ENCODE peak calls at places on chromosomes 11 and 22, in ten cellular contexts. One of them, this sample, is unnamed. For H3K27me3, the result is how much of the 10 kb centered on the place peaks cover.

GRCh38 chr11:33371049-33371448 is 113.9 kb downstream of the HIPK3 start:
- DNase-seq in IMR-90: no peak
- DNase-seq in brain microvascular endothelial cell: no peak
- DNase-seq in GM23338: no peak
- DNase-seq in HCT116: no peak
- DNase-seq in psoas muscle: no peak
- DNase-seq in fibroblast of lung: no peak
- DNase-seq in keratinocyte: no peak
- DNase-seq in MM.1S: no peak
- DNase-seq in esophagus squamous epithelium: no peak
- DNase-seq in this sample: no peak

GRCh38 chr11:19187880-19188279 is 13.9 kb downstream of the CSRP3 start:
- DNase-seq in brain microvascular endothelial cell: no peak
- DNase-seq in fibroblast of lung: peak
- DNase-seq in GM23338: no peak
- DNase-seq in esophagus squamous epithelium: no peak
- DNase-seq in keratinocyte: no peak
- DNase-seq in IMR-90: no peak
- DNase-seq in MM.1S: no peak
- DNase-seq in psoas muscle: no peak
- DNase-seq in HCT116: no peak
- DNase-seq in this sample: no peak

GRCh38 chr11:65148657-65149056 is 14.3 kb upstream of the SYVN1 start:
- DNase-seq in HCT116: no peak
- DNase-seq in IMR-90: no peak
- DNase-seq in esophagus squamous epithelium: no peak
- DNase-seq in brain microvascular endothelial cell: no peak
- DNase-seq in MM.1S: no peak
- DNase-seq in GM23338: no peak
- DNase-seq in fibroblast of lung: no peak
- DNase-seq in psoas muscle: no peak
- DNase-seq in keratinocyte: no peak
- DNase-seq in this sample: no peak

GRCh38 chr11:72676874-72677341 is 2.7 kb upstream of the PDE2A start:
- DNase-seq in HCT116: no peak
- DNase-seq in GM23338: peak
- DNase-seq in MM.1S: peak
- DNase-seq in psoas muscle: peak
- DNase-seq in brain microvascular endothelial cell: peak
- DNase-seq in esophagus squamous epithelium: no peak
- DNase-seq in fibroblast of lung: peak
- DNase-seq in keratinocyte: no peak
- DNase-seq in IMR-90: peak
- DNase-seq in this sample: no peak

GRCh38 chr11:134224710-134225662 is 515 bp downstream of the VPS26B start:
- DNase-seq in fibroblast of lung: peak
- DNase-seq in esophagus squamous epithelium: no peak
- DNase-seq in HCT116: no peak
- DNase-seq in IMR-90: peak
- DNase-seq in MM.1S: peak
- DNase-seq in GM23338: peak
- DNase-seq in keratinocyte: no peak
- DNase-seq in brain microvascular endothelial cell: no peak
- DNase-seq in psoas muscle: peak
- DNase-seq in this sample: no peak

GRCh38 chr22:39039306-39040126 is 1.1 kb upstream of the APOBEC3F start:
- DNase-seq in fibroblast of lung: no peak
- DNase-seq in esophagus squamous epithelium: no peak
- DNase-seq in MM.1S: no peak
- DNase-seq in HCT116: no peak
- DNase-seq in brain microvascular endothelial cell: no peak
- DNase-seq in keratinocyte: no peak
- DNase-seq in IMR-90: no peak
- DNase-seq in psoas muscle: no peak
- DNase-seq in GM23338: no peak
- DNase-seq in this sample: no peak

GRCh38 chr11:23569547-23569946 is 709.3 kb upstream of the CCDC179 start:
- DNase-seq in GM23338: no peak
- DNase-seq in IMR-90: no peak
- DNase-seq in esophagus squamous epithelium: no peak
- DNase-seq in fibroblast of lung: no peak
- DNase-seq in brain microvascular endothelial cell: no peak
- DNase-seq in HCT116: no peak
- DNase-seq in MM.1S: peak
- DNase-seq in keratinocyte: no peak
- DNase-seq in psoas muscle: no peak
- DNase-seq in this sample: no peak

GRCh38 chr11:79184285-79184684 is 256.5 kb downstream of the TENM4 start:
- DNase-seq in esophagus squamous epithelium: no peak
- DNase-seq in psoas muscle: no peak
- DNase-seq in keratinocyte: no peak
- DNase-seq in fibroblast of lung: no peak
- DNase-seq in IMR-90: no peak
- DNase-seq in brain microvascular endothelial cell: no peak
- DNase-seq in GM23338: peak
- DNase-seq in MM.1S: no peak
- DNase-seq in HCT116: no peak
- DNase-seq in this sample: no peak

GRCh38 chr22:26585104-26585790 is 4.7 kb downstream of the TPST2 start:
- DNase-seq in GM23338: no peak
- DNase-seq in esophagus squamous epithelium: no peak
- DNase-seq in psoas muscle: peak
- DNase-seq in MM.1S: no peak
- DNase-seq in IMR-90: peak
- DNase-seq in HCT116: no peak
- DNase-seq in keratinocyte: peak
- DNase-seq in fibroblast of lung: peak
- DNase-seq in brain microvascular endothelial cell: peak
- DNase-seq in this sample: peak
- TF ChIP-seq CTCF in GM23338: peak
- TF ChIP-seq CTCF in esophagus squamous epithelium: no peak
- TF ChIP-seq CTCF in psoas muscle: no peak
- TF ChIP-seq CTCF in MM.1S: no peak
- TF ChIP-seq CTCF in IMR-90: no peak
- TF ChIP-seq CTCF in HCT116: no peak
- TF ChIP-seq CTCF in keratinocyte: no peak
- TF ChIP-seq CTCF in fibroblast of lung: no peak
- TF ChIP-seq CTCF in brain microvascular endothelial cell: peak
- TF ChIP-seq CTCF in this sample: peak

DNA sequence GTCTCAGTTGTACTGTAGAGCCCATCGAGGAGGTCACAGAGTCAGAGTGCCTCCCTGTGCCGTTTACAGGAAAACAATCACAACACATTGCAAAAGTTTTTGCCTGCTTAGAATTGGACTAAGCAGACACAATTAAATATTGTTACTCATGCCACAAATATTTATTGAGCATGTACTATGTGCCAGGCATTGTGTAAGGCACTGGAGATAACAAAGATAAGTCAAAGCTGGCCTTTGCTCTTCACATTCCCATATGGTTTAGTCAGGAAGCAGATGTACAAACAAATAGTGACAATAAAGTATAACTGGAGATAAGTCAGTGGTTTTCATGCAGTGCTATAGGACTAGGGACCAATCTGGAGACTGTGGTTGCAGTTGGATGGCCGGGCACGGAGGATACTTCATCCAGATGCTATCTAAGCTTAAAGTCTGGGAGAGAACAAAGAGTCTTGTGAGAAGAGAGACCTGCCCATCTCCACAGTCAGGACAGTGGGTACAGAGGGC is 550.7 kb downstream of the INSC start:
- DNase-seq in IMR-90: peak
- DNase-seq in esophagus squamous epithelium: no peak
- DNase-seq in GM23338: no peak
- DNase-seq in psoas muscle: no peak
- DNase-seq in MM.1S: no peak
- DNase-seq in HCT116: no peak
- DNase-seq in brain microvascular endothelial cell: peak
- DNase-seq in fibroblast of lung: peak
- DNase-seq in keratinocyte: no peak
- DNase-seq in this sample: no peak
- H3K27me3 ChIP-seq in IMR-90: under half
- H3K27me3 ChIP-seq in esophagus squamous epithelium: under half
- H3K27me3 ChIP-seq in GM23338: under half
- H3K27me3 ChIP-seq in psoas muscle: under half
- H3K27me3 ChIP-seq in MM.1S: under half
- H3K27me3 ChIP-seq in HCT116: under half
- H3K27me3 ChIP-seq in brain microvascular endothelial cell: under half
- H3K27me3 ChIP-seq in fibroblast of lung: under half
- H3K27me3 ChIP-seq in keratinocyte: under half
- H3K27me3 ChIP-seq in this sample: under half

GRCh38 chr11:111702623-111703022 is 63.6 kb downstream of the PPP2R1B start:
- DNase-seq in brain microvascular endothelial cell: no peak
- DNase-seq in IMR-90: no peak
- DNase-seq in psoas muscle: no peak
- DNase-seq in fibroblast of lung: no peak
- DNase-seq in keratinocyte: no peak
- DNase-seq in MM.1S: no peak
- DNase-seq in HCT116: no peak
- DNase-seq in esophagus squamous epithelium: no peak
- DNase-seq in GM23338: no peak
- DNase-seq in this sample: no peak

GRCh38 chr11:111700186-111700585 is 66.0 kb downstream of the PPP2R1B start:
- DNase-seq in fibroblast of lung: no peak
- DNase-seq in psoas muscle: no peak
- DNase-seq in MM.1S: no peak
- DNase-seq in GM23338: no peak
- DNase-seq in HCT116: no peak
- DNase-seq in IMR-90: no peak
- DNase-seq in brain microvascular endothelial cell: no peak
- DNase-seq in keratinocyte: no peak
- DNase-seq in esophagus squamous epithelium: no peak
- DNase-seq in this sample: no peak

GRCh38 chr11:111697910-111698309 is 68.3 kb downstream of the PPP2R1B start:
- DNase-seq in esophagus squamous epithelium: no peak
- DNase-seq in IMR-90: no peak
- DNase-seq in GM23338: no peak
- DNase-seq in HCT116: no peak
- DNase-seq in keratinocyte: no peak
- DNase-seq in MM.1S: no peak
- DNase-seq in psoas muscle: no peak
- DNase-seq in fibroblast of lung: no peak
- DNase-seq in brain microvascular endothelial cell: no peak
- DNase-seq in this sample: no peak

GRCh38 chr11:111698852-111699559 is 67.2 kb downstream of the PPP2R1B start:
- DNase-seq in HCT116: no peak
- DNase-seq in psoas muscle: no peak
- DNase-seq in brain microvascular endothelial cell: no peak
- DNase-seq in esophagus squamous epithelium: no peak
- DNase-seq in IMR-90: peak
- DNase-seq in fibroblast of lung: no peak
- DNase-seq in MM.1S: no peak
- DNase-seq in GM23338: no peak
- DNase-seq in keratinocyte: no peak
- DNase-seq in this sample: no peak

DNA sequence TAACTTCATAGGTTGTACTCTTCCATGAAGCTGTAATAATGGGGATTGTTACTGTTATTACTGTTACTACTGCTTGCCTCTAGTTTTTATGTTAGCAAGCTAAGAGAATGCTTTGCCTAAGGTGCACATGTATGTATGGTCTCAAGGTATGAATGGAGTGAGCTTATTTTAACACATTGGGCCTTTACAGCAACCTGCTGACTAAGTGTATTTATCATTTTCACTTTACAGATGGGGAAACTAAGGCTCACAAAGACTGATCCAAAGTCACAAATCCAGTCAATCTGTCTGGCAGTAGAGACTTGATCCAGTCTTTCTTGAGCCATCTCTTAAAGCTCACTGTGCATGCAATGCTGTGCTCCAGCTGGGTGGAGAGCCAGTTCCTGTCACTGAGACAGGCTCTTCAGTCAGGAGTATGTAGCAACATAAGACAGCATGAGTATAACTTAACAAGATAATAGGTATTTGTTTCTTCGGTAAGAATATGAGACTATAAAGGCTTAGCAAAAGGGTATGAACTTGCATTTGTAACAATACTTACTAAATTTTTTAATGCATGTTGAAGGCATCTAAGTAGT is 66.5 kb downstream of the PPP2R1B start:
- DNase-seq in psoas muscle: no peak
- DNase-seq in fibroblast of lung: no peak
- DNase-seq in brain microvascular endothelial cell: no peak
- DNase-seq in GM23338: no peak
- DNase-seq in HCT116: no peak
- DNase-seq in keratinocyte: no peak
- DNase-seq in esophagus squamous epithelium: no peak
- DNase-seq in IMR-90: no peak
- DNase-seq in MM.1S: no peak
- DNase-seq in this sample: no peak
- H3K4me3 ChIP-seq in psoas muscle: no peak
- H3K4me3 ChIP-seq in fibroblast of lung: no peak
- H3K4me3 ChIP-seq in brain microvascular endothelial cell: no peak
- H3K4me3 ChIP-seq in GM23338: no peak
- H3K4me3 ChIP-seq in HCT116: no peak
- H3K4me3 ChIP-seq in keratinocyte: no peak
- H3K4me3 ChIP-seq in esophagus squamous epithelium: no peak
- H3K4me3 ChIP-seq in IMR-90: no peak
- H3K4me3 ChIP-seq in MM.1S: no peak
- H3K4me3 ChIP-seq in this sample: no peak

GRCh38 chr11:66220566-66220935 is 47.9 kb upstream of the RAB1B start:
- DNase-seq in fibroblast of lung: no peak
- DNase-seq in MM.1S: no peak
- DNase-seq in brain microvascular endothelial cell: no peak
- DNase-seq in HCT116: no peak
- DNase-seq in keratinocyte: no peak
- DNase-seq in psoas muscle: no peak
- DNase-seq in esophagus squamous epithelium: no peak
- DNase-seq in GM23338: no peak
- DNase-seq in IMR-90: no peak
- DNase-seq in this sample: no peak

GRCh38 chr11:66221726-66222236 is 46.7 kb upstream of the RAB1B start:
- DNase-seq in psoas muscle: peak
- DNase-seq in MM.1S: no peak
- DNase-seq in IMR-90: peak
- DNase-seq in keratinocyte: no peak
- DNase-seq in brain microvascular endothelial cell: no peak
- DNase-seq in HCT116: no peak
- DNase-seq in esophagus squamous epithelium: no peak
- DNase-seq in fibroblast of lung: no peak
- DNase-seq in GM23338: no peak
- DNase-seq in this sample: no peak

GRCh38 chr11:66221012-66221411 is 47.4 kb upstream of the RAB1B start:
- DNase-seq in brain microvascular endothelial cell: no peak
- DNase-seq in MM.1S: no peak
- DNase-seq in esophagus squamous epithelium: no peak
- DNase-seq in psoas muscle: peak
- DNase-seq in fibroblast of lung: no peak
- DNase-seq in keratinocyte: no peak
- DNase-seq in HCT116: no peak
- DNase-seq in IMR-90: no peak
- DNase-seq in GM23338: no peak
- DNase-seq in this sample: no peak

GRCh38 chr11:66224226-66224850 is 44.1 kb upstream of the RAB1B start:
- DNase-seq in GM23338: no peak
- DNase-seq in MM.1S: no peak
- DNase-seq in keratinocyte: no peak
- DNase-seq in brain microvascular endothelial cell: no peak
- DNase-seq in psoas muscle: peak
- DNase-seq in fibroblast of lung: no peak
- DNase-seq in IMR-90: no peak
- DNase-seq in HCT116: no peak
- DNase-seq in esophagus squamous epithelium: no peak
- DNase-seq in this sample: no peak

DNA sequence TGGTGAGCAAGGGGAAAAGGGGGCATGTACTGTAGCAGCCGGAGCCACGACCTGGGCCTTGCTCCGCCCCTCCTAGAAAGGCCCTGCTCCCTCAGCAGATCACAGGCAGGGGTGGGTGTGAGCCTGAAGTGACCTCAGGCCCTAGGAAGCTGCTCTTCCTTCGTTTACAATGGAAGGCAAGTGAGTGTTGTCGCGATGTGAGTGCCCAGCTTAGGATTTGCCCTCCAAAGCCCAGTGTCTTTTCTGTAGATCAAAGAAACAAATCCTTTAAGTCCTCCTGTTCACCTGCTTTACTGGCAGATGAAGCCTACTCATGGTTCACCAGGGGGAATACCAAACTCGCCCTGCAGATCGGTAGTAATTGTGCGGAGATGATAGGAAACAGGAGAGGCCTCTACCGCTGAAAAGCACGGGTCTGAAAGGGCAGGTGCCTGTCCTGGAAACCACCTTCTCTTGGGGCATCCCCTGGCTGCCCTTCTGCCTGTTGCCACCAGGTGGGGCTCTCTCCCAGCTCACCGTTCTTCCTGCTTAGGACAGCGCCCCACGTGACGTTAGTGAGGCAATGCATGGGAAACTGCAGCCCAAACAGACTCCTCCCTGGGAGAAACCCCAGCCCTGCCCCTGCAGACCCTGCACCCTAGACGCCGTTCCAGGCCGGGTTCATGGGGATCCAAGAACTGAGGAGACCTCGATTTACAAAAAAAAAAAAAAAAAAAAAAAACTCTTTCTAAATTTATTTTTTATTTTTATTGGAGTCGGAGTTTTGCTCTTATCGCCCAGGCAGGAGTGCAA is 45.9 kb upstream of the RAB1B start:
- DNase-seq in brain microvascular endothelial cell: peak
- DNase-seq in HCT116: peak
- DNase-seq in MM.1S: peak
- DNase-seq in fibroblast of lung: peak
- DNase-seq in keratinocyte: peak
- DNase-seq in esophagus squamous epithelium: peak
- DNase-seq in psoas muscle: peak
- DNase-seq in IMR-90: peak
- DNase-seq in GM23338: peak
- DNase-seq in this sample: peak
- TF ChIP-seq CTCF in brain microvascular endothelial cell: peak
- TF ChIP-seq CTCF in HCT116: peak
- TF ChIP-seq CTCF in MM.1S: peak
- TF ChIP-seq CTCF in fibroblast of lung: peak
- TF ChIP-seq CTCF in keratinocyte: peak
- TF ChIP-seq CTCF in esophagus squamous epithelium: peak
- TF ChIP-seq CTCF in psoas muscle: peak
- TF ChIP-seq CTCF in IMR-90: peak
- TF ChIP-seq CTCF in GM23338: peak
- TF ChIP-seq CTCF in this sample: peak

This sample was measured in kidney epithelial cell.